ENCODE peak calls at places on chromosomes 5 and 9, in five cellular contexts. L, A, X, M and D are unnamed samples.

GRCh38 chr9:16771352-16771751 is 99.1 kb downstream of the BNC2 start:
- DNase-seq in L (no peak), A (no peak), X (no peak), M (no peak), D (peak; percentile 34)

GRCh38 chr5:566636-567309 is 42.5 kb upstream of the SLC9A3 start:
- DNase-seq in L (no peak), A (no peak), X (no peak), M (peak; percentile 53), D (no peak)

GRCh38 chr9:21661626-21662025 is 140.8 kb upstream of the MTAP start:
- DNase-seq in L (no peak), A (no peak), X (no peak), M (no peak), D (peak; percentile 57)

GRCh38 chr5:21701317-21701716 is 1151.8 kb downstream of the CDH12 start:
- DNase-seq in L (peak; percentile 2), A (no peak), X (no peak), M (no peak), D (no peak)

GRCh38 chr5:38911933-38912332 is 66.1 kb downstream of the OSMR start:
- DNase-seq in L (no peak), A (no peak), X (no peak), M (no peak), D (no peak)

GRCh38 chr9:93378276-93378675 is 73.2 kb upstream of the FAM120A start:
- DNase-seq in L (no peak), A (no peak), X (no peak), M (no peak), D (no peak)

GRCh38 chr9:84296146-84296843 is 44.3 kb downstream of the SLC28A3 start:
- DNase-seq in L (peak; percentile 66), A (no peak), X (no peak), M (no peak), D (peak; percentile 90)

GRCh38 chr9:92718086-92719001 is 46.3 kb downstream of the BICD2 start:
- DNase-seq in L (no peak), A (no peak), X (no peak), M (no peak), D (no peak)

GRCh38 chr5:36414869-36415282 is 113.2 kb upstream of the RANBP3L start:
- DNase-seq in L (no peak), A (peak; percentile 24), X (peak; percentile 26), M (peak; percentile 42), D (peak; percentile 54)

GRCh38 chr5:15391648-15392392 is 108.2 kb upstream of the FBXL7 start:
- DNase-seq in L (no peak), A (no peak), X (no peak), M (no peak), D (no peak)

GRCh38 chr5:178241259-178241658 is 8.7 kb upstream of the PHYKPL start:
- DNase-seq in L (no peak), A (no peak), X (no peak), M (no peak), D (no peak)
- TF ChIP-seq MXI1 in L (no peak), A (no peak), X (no peak), M (no peak), D (no peak)

DNA sequence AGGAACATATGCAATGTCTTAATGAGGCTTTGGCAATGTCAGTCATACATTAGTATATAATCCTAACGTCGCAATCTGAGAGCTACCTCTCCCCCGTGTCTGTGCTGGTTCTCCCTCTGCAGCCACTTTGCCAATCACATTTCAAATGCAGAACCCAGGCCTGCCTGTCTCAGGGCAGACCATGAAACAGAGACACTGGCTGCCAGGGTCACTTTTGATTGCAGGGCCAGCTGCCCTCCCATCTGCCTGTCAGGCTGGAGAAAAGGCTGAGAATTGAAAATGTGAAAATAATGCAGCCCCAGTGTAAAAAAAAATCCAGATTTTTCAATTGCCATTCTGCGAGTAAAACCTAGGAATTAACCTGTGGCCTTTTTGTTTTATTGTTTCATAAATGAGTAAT is 56.3 kb downstream of the SLC24A2 start:
- DNase-seq in L (no peak), A (no peak), X (no peak), M (no peak), D (no peak)
- TF ChIP-seq MXI1 in L (no peak), A (no peak), X (no peak), M (no peak), D (no peak)

DNA sequence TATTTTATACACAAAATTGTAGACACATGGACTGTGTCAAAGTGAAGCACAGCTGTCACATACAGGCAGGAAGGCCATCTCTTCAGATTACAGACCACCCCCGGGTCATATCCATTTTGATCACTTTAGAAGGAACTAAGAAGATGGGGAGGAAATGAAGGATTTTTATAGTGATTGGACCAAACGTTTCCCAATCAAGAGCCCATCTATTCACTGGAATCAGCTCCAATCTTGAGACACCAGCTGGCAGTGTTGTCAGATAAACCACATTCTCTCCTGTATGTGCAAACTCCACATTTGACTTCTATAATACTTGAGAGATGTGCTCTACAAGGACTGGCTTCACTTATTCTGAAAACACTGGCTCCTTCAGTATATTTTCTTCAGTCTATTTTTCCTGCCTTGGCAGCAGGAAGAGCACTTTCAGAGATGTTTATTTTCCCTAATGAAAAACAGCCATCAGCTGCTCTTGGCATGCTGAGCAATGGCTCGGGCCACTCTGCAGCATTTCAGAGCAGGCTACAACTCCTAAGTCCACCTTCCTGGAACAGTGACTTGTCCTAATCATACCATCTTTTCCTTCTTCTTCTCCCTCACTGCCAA is 96.8 kb upstream of the FSTL4 start:
- DNase-seq in L (no peak), A (no peak), X (no peak), M (no peak), D (no peak)
- TF ChIP-seq MXI1 in L (no peak), A (no peak), X (no peak), M (no peak), D (no peak)

DNA sequence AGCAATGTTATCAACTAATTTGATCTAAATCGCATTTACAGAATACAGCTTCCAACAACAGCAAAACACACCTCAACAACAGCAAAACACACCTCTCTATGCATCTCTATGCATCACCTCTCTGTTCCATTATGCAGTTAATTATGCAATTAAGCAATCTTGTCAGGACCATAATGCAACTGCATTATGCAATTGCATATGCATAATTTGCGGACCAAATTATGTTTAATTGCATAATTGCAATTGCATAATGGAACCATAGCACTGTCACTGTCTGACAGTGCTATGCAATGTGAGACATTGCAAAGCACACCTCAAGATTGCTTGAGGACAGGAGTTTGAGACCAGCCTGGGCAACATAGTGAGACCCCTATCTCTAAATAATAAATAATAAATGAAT is 80.4 kb upstream of the PRSS3 start:
- DNase-seq in L (no peak), A (no peak), X (no peak), M (peak; percentile 3), D (no peak)
- TF ChIP-seq MXI1 in L (no peak), A (no peak), X (no peak), M (no peak), D (no peak)